ENCODE peak calls at places on chromosomes 4 and X, in six cellular contexts. U is progenitor cell of endocrine pancreas; P is WERI-Rb-1; D is stimulated activated naive CD4-positive, alpha-beta T cell treated with Interleukin-2 at 50 U/mL for 16 hours; C is activated CD4-positive, alpha-beta T cell treated with anti-CD3 and anti-CD28 coated beads, Interleukin-2, amount 10 ng/mL, durations not matched to agents 7 days and 5 days; N is HFF-Myc. G is an unnamed sample.

GRCh38 chr4:153322791-153323190 is 21.7 kb upstream of the MND1 start:
- DNase-seq in U (no peak), P (no peak), D (no peak), C (no peak), N (no peak), G (no peak)

GRCh38 chrX:18983711-18984380 is at the start of gene PHKA2:
- DNase-seq in U (peak), P (peak), D (peak), C (no peak), N (no peak), G (no peak)

GRCh38 chr4:41057456-41057855 is 156.9 kb downstream of the APBB2 start:
- DNase-seq in U (no peak), P (no peak), D (no peak), C (no peak), N (no peak), G (no peak)

GRCh38 chr4:142355417-142355930 is 490.6 kb downstream of the INPP4B start:
- DNase-seq in U (no peak), P (no peak), D (no peak), C (no peak), N (no peak), G (no peak)

GRCh38 chr4:78689224-78689623 is 86.9 kb upstream of the BMP2K start:
- DNase-seq in U (no peak), P (no peak), D (no peak), C (no peak), N (no peak), G (no peak)

GRCh38 chr4:67616478-67616877 is 58.0 kb downstream of the STAP1 start:
- DNase-seq in U (no peak), P (no peak), D (no peak), C (no peak), N (no peak), G (no peak)

GRCh38 chr4:2400841-2401609 is 17.4 kb downstream of the ZFYVE28 start:
- DNase-seq in U (no peak), P (no peak), D (no peak), C (no peak), N (no peak), G (peak)

GRCh38 chr4:30429813-30430466 is 290.2 kb upstream of the PCDH7 start:
- DNase-seq in U (no peak), P (no peak), D (no peak), C (no peak), N (no peak), G (no peak)

GRCh38 chr4:10622728-10623127 is 61.8 kb downstream of the CLNK start:
- DNase-seq in U (no peak), P (peak), D (no peak), C (no peak), N (no peak), G (no peak)

GRCh38 chr4:65789850-65790249 is 119.6 kb upstream of the EPHA5 start:
- DNase-seq in U (no peak), P (no peak), D (no peak), C (no peak), N (no peak), G (no peak)

GRCh38 chrX:152072236-152072635 is 66.1 kb downstream of the MAGEA10 start:
- DNase-seq in U (no peak), P (no peak), D (no peak), C (no peak), N (peak), G (no peak)

GRCh38 chr4:128916832-128917231 is 107.3 kb downstream of the JADE1 start:
- DNase-seq in U (no peak), P (no peak), D (no peak), C (no peak), N (no peak), G (no peak)

GRCh38 chr4:82284858-82285805 is 88.7 kb downstream of the HNRNPD start:
- DNase-seq in U (peak), P (peak), D (peak), C (peak), N (peak), G (peak)

GRCh38 chr4:137651128-137651527 is 118.8 kb upstream of the PCDH18 start:
- DNase-seq in U (no peak), P (no peak), D (no peak), C (no peak), N (no peak), G (no peak)

GRCh38 chr4:6826781-6827508 is 44.4 kb downstream of the KIAA0232 start:
- DNase-seq in U (no peak), P (no peak), D (no peak), C (no peak), N (no peak), G (no peak)

GRCh38 chr4:28558871-28559270 is 1698.2 kb downstream of the STIM2 start:
- DNase-seq in U (no peak), P (peak), D (no peak), C (no peak), N (no peak), G (no peak)